ENCODE peak calls at places on chromosomes 6 and 20, in seven cellular contexts. F is IMR-90, D is mammary epithelial cell, V is endothelial cell, L is adrenal gland, M is A549, G is astrocyte of the spinal cord. U is an unnamed sample.

GRCh38 chr20:14264869-14265268 is 72.5 kb downstream of the FLRT3 start:
- DNase-seq in F (peak; percentile 37), D (peak; percentile 9), V (no peak), L (no peak), M (peak; percentile 7), G (peak; percentile 10), U (peak; percentile 13)

GRCh38 chr20:41411458-41411857 is 44.8 kb upstream of the EMILIN3 start:
- DNase-seq in F (peak; percentile 28), D (peak; percentile 5), V (no peak), L (no peak), M (no peak), G (peak; percentile 39), U (peak; percentile 70)

GRCh38 chr6:107646176-107646575 is 156.3 kb downstream of the SOBP start:
- DNase-seq in F (no peak), D (no peak), V (no peak), L (peak; percentile 49), M (no peak), G (no peak), U (no peak)

GRCh38 chr6:52672422-52673025 is 1.6 kb downstream of the TMEM14A start:
- DNase-seq in F (peak; percentile 45), D (peak; percentile 87), V (no peak), L (no peak), M (peak; percentile 19), G (no peak), U (peak; percentile 27)

GRCh38 chr20:51340451-51340840 is 202.1 kb downstream of the NFATC2 start:
- DNase-seq in F (no peak), D (no peak), V (no peak), L (no peak), M (no peak), G (no peak), U (no peak)

GRCh38 chr6:6560909-6561308 is 27.6 kb upstream of the LY86 start:
- DNase-seq in F (no peak), D (no peak), V (no peak), L (no peak), M (no peak), G (no peak), U (no peak)

GRCh38 chr6:111750753-111751684 is 122.2 kb downstream of the FYN start:
- DNase-seq in F (peak; percentile 65), D (no peak), V (peak; percentile 34), L (no peak), M (no peak), G (peak; percentile 82), U (no peak)

GRCh38 chr20:5353624-5354496 is 37.1 kb upstream of the PROKR2 start:
- DNase-seq in F (peak; percentile 44), D (peak; percentile 67), V (no peak), L (no peak), M (peak; percentile 43), G (peak; percentile 74), U (peak; percentile 57)

GRCh38 chr20:32485770-32486248 is 99.3 kb downstream of the NOL4L start:
- DNase-seq in F (no peak), D (no peak), V (no peak), L (no peak), M (no peak), G (no peak), U (no peak)

GRCh38 chr20:16284385-16285100 is 288.7 kb downstream of the KIF16B start:
- DNase-seq in F (no peak), D (no peak), V (no peak), L (no peak), M (no peak), G (no peak), U (no peak)

GRCh38 chr20:373171-373890 is 7.2 kb upstream of the TRIB3 start:
- DNase-seq in F (peak; percentile 92), D (peak; percentile 79), V (peak; percentile 29), L (no peak), M (peak; percentile 90), G (peak; percentile 69), U (peak; percentile 68)

GRCh38 chr6:85866373-85866740 is 223.7 kb upstream of the SYNCRIP start:
- DNase-seq in F (peak; percentile 36), D (no peak), V (no peak), L (no peak), M (no peak), G (no peak), U (no peak)

GRCh38 chr6:169639653-169640278 is 62.1 kb downstream of the WDR27 start:
- DNase-seq in F (no peak), D (no peak), V (no peak), L (no peak), M (no peak), G (no peak), U (no peak)

GRCh38 chr6:62009445-62009844 is 276.6 kb downstream of the KHDRBS2 start:
- DNase-seq in F (no peak), D (no peak), V (no peak), L (no peak), M (no peak), G (no peak), U (no peak)

GRCh38 chr6:8743146-8743745 is 307.9 kb upstream of the SLC35B3 start:
- DNase-seq in F (no peak), D (peak; percentile 23), V (no peak), L (peak; percentile 12), M (peak; percentile 1), G (no peak), U (no peak)

GRCh38 chr20:57061058-57061900 is 205.2 kb downstream of the BMP7 start:
- DNase-seq in F (no peak), D (peak; percentile 21), V (peak; percentile 74), L (no peak), M (peak; percentile 67), G (peak; percentile 62), U (no peak)

GRCh38 chr6:6701864-6702263 is 113.3 kb downstream of the LY86 start:
- DNase-seq in F (no peak), D (no peak), V (no peak), L (no peak), M (no peak), G (no peak), U (no peak)

GRCh38 chr6:12490376-12490903 is 200.3 kb downstream of the EDN1 start:
- DNase-seq in F (no peak), D (no peak), V (no peak), L (no peak), M (no peak), G (no peak), U (peak; percentile 1)

GRCh38 chr6:17042422-17043147 is 59.3 kb upstream of the STMND1 start:
- DNase-seq in F (peak; percentile 68), D (peak; percentile 77), V (peak; percentile 59), L (peak; percentile 42), M (peak; percentile 8), G (peak; percentile 31), U (peak; percentile 54)

GRCh38 chr20:32792316-32792715 is 27.4 kb upstream of the MAPRE1 start:
- DNase-seq in F (peak; percentile 23), D (peak; percentile 80), V (no peak), L (no peak), M (no peak), G (no peak), U (no peak)

GRCh38 chr6:3962897-3963296 is 113.7 kb downstream of the FAM50B start:
- DNase-seq in F (peak; percentile 28), D (no peak), V (no peak), L (no peak), M (no peak), G (peak; percentile 87), U (no peak)

GRCh38 chr6:115370202-115370601 is 690.5 kb downstream of the FRK start:
- DNase-seq in F (no peak), D (no peak), V (no peak), L (no peak), M (no peak), G (no peak), U (no peak)

DNA sequence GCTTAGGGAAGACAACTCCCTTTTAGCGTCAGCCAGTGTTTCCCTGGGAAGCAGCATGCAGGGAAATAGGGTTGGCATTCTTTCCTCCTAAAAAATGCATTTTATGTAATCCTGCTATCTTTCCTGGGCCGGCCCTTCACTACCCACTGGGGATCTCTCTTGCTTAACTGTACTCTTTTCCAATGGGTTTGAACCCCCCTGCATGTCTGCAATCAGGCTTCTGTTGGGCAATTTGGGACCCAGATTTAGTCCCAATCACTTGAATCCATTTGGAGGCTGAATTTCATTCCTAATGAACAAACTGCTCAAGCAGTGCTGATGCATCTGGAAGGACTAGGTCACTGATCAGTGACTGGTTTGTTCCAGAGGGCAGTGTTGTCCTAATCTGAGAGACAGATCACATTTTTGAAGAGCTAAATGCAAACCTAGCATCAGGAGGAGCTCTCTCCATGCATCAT is 151.9 kb downstream of the TSHZ2 start:
- DNase-seq in F (no peak), D (no peak), V (no peak), L (no peak), M (no peak), G (no peak), U (no peak)
- TF ChIP-seq CTCF in F (no peak), D (no peak), V (no peak), L (no peak), M (no peak), G (no peak), U (no peak)

GRCh38 chr6:124699038-124699437 is 263.2 kb upstream of the RNF217 start:
- DNase-seq in F (no peak), D (no peak), V (no peak), L (no peak), M (no peak), G (no peak), U (no peak)
- TF ChIP-seq CTCF in F (no peak), D (no peak), V (no peak), L (no peak), M (no peak), G (no peak), U (no peak)

DNA sequence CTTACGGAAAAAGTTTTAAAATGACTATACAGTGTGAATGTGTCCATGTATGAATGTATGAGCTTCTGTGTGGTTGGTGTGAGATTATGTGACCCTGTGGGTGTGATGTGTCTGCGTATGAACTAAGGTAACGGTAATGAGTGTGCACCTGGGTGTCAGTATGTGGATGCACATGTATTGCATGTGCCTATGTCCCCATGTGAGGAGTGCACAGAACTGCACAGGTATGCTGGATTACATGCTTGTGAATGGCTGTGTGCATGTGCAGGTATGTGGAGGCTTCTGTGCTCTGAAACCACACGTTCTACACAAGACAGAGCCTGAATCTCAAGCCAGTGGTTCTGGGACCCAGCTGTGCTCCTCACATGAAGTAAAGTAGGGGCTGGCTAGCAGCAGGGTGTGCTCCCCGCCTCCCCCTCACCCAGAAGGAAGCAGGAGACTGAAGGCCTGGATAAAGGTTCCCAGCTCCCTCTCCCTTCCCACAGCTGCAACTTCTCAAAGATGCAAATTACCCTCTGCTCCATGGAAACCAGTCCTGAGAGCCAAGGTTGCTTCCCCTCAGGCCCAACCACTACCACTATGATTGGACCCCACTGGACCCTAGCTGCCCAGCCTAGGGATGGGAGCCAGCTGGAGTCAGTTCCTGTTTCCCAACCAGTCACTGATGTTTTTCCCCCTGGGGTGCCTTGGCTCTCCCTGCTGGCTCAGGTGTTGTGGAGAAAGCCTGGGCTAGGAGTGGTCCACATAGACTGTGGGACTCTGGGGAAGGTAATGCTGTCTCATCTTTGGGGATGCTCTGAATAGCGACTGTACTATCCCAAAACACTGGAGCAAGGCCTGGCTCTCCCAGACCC is 24.8 kb upstream of the SPDEF start:
- DNase-seq in F (peak; percentile 18), D (no peak), V (no peak), L (no peak), M (no peak), G (no peak), U (no peak)
- TF ChIP-seq CTCF in F (no peak), D (no peak), V (no peak), L (no peak), M (no peak), G (no peak), U (no peak)

DNA sequence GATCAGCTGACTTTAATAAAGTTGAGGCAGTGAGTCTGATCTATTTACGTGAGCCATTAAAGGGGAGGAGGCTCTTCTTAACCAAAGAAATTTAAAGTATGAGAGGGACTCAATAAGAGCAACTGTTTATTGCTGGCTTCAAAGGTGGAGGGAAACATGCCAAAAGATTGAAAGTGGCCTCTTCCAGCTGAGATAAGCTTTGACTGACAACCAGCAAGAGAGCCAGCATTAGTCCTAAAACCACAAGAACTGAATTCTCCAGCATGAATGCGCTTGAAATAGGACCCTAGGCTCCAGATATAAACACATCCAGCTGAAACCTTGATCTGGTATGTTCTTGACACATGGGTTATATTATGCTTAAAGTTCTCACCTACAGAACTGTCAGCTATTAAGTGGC is 123.1 kb upstream of the GJE1 start:
- DNase-seq in F (peak; percentile 72), D (no peak), V (no peak), L (no peak), M (no peak), G (peak; percentile 57), U (peak; percentile 26)
- TF ChIP-seq CTCF in F (no peak), D (no peak), V (no peak), L (no peak), M (no peak), G (no peak), U (no peak)

U was measured in HFFc6.